ENCODE peak calls at places on chromosomes 4 and X, in seven cellular contexts. J is K562, E is GM12892, Z is GM12878, H is H1, A is HepG2, C is SK-N-SH. P is an unnamed sample.

GRCh38 chr4:174815282-174815681 is 13.8 kb downstream of the GLRA3 start:
- DNase-seq in C (no peak), H (no peak), A (no peak), Z (no peak), E (no peak), J (no peak), P (no peak)

GRCh38 chr4:11624370-11624769 is 195.7 kb upstream of the HS3ST1 start:
- DNase-seq in J (no peak), H (no peak), Z (no peak), C (no peak), E (no peak), A (no peak), P (no peak)

GRCh38 chr4:4519296-4519898 is 22.5 kb downstream of the STX18 start:
- DNase-seq in Z (no peak), H (no peak), J (peak), E (no peak), A (no peak), C (peak), P (no peak)

GRCh38 chrX:80812176-80812575 is 2.5 kb upstream of the BRWD3 start:
- DNase-seq in J (no peak), E (no peak), C (peak), H (no peak), Z (no peak), A (peak), P (no peak)

GRCh38 chrX:12946406-12946805 is 28.5 kb upstream of the TMSB4X start:
- DNase-seq in E (no peak), J (no peak), Z (no peak), H (no peak), A (no peak), C (no peak), P (no peak)

GRCh38 chr4:67700119-67700873 is 659 bp downstream of the UBA6 start:
- DNase-seq in Z (no peak), A (no peak), H (no peak), C (peak), J (peak), E (peak), P (peak)

GRCh38 chrX:20989361-20989760 is 384.9 kb upstream of the CNKSR2 start:
- DNase-seq in E (no peak), J (no peak), Z (no peak), C (no peak), H (no peak), A (no peak), P (no peak)

GRCh38 chr4:114890773-114891172 is 222.6 kb downstream of the NDST4 start:
- DNase-seq in C (no peak), A (no peak), E (no peak), J (no peak), H (no peak), Z (no peak), P (no peak)

GRCh38 chrX:22666441-22666840 is 333.3 kb upstream of the DDX53 start:
- DNase-seq in A (peak), H (peak), C (peak), J (peak), E (no peak), Z (no peak), P (no peak)

GRCh38 chr4:57023104-57023503 is 44.4 kb downstream of the POLR2B start:
- DNase-seq in Z (no peak), H (no peak), C (no peak), A (no peak), J (no peak), E (no peak), P (no peak)

GRCh38 chrX:53048169-53049126 is at the start of gene GPR173:
- DNase-seq in J (no peak), Z (no peak), A (no peak), C (peak), H (peak), E (no peak), P (no peak)

GRCh38 chr4:32775049-32775448 is 2054.9 kb downstream of the PCDH7 start:
- DNase-seq in H (no peak), A (peak), Z (no peak), E (no peak), J (no peak), C (peak), P (no peak)

GRCh38 chrX:153928846-153929245 is 2.8 kb upstream of the ARHGAP4 start:
- DNase-seq in A (no peak), E (no peak), Z (no peak), J (no peak), H (no peak), C (no peak), P (no peak)
- TF ChIP-seq TAF1 in A (no peak), E (no peak), Z (no peak), J (no peak), H (no peak), C (no peak), P (no peak)

GRCh38 chr4:41134581-41134980 is 79.8 kb downstream of the APBB2 start:
- DNase-seq in J (no peak), Z (no peak), E (no peak), C (no peak), A (no peak), H (no peak), P (no peak)

GRCh38 chr4:41136456-41136855 is 77.9 kb downstream of the APBB2 start:
- DNase-seq in Z (no peak), H (no peak), J (no peak), E (no peak), A (no peak), C (no peak), P (no peak)

GRCh38 chr4:41133619-41134018 is 80.7 kb downstream of the APBB2 start:
- DNase-seq in J (no peak), Z (no peak), A (no peak), E (no peak), H (no peak), C (no peak), P (no peak)

GRCh38 chr4:41137879-41138278 is 76.5 kb downstream of the APBB2 start:
- DNase-seq in E (no peak), C (no peak), A (no peak), J (no peak), H (no peak), Z (no peak), P (no peak)

DNA sequence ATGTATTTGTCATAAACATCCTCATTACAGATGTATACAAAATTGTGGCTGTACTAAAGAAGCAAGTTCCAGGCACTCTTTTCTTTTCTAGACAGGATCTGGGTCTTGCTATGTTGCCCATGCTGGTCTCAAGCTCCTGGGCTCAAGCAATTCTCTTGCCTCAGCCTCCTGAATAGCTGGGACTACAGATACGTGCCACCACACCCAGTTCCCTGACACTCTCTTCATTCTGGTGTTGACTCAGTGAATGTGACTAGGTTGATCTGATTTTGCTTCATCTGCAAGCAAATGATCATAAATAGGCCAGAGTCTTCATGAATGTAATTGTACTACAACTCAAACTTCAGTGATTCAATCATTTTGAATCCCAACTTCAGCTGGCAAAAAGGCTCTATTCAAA is 78.6 kb downstream of the APBB2 start:
- DNase-seq in E (no peak), Z (no peak), J (no peak), C (no peak), A (no peak), H (no peak), P (no peak)
- TF ChIP-seq TAF1 in E (no peak), Z (no peak), J (no peak), C (no peak), A (no peak), H (no peak), P (no peak)

GRCh38 chr4:86606809-86607208 is 12.7 kb downstream of the PTPN13 start:
- DNase-seq in J (no peak), C (no peak), Z (no peak), E (no peak), H (no peak), A (no peak), P (no peak)

GRCh38 chr4:86613734-86614133 is 19.6 kb downstream of the PTPN13 start:
- DNase-seq in Z (no peak), E (no peak), A (no peak), C (no peak), J (no peak), H (no peak), P (no peak)

GRCh38 chr4:86603486-86603885 is 9.4 kb downstream of the PTPN13 start:
- DNase-seq in J (no peak), C (no peak), E (no peak), Z (no peak), H (no peak), A (no peak), P (no peak)

GRCh38 chr4:86608757-86609375 is 14.8 kb downstream of the PTPN13 start:
- DNase-seq in Z (no peak), J (no peak), A (no peak), C (no peak), E (no peak), H (no peak), P (no peak)
- TF ChIP-seq TAF1 in Z (no peak), J (no peak), A (no peak), C (no peak), E (no peak), H (no peak), P (no peak)

GRCh38 chr4:23504094-23504493 is 385.8 kb downstream of the PPARGC1A start:
- DNase-seq in A (no peak), H (no peak), C (no peak), Z (no peak), J (no peak), E (no peak), P (no peak)
- TF ChIP-seq TAF1 in A (no peak), H (no peak), C (no peak), Z (no peak), J (no peak), E (no peak), P (no peak)

GRCh38 chr4:16583764-16584163 is 314.7 kb downstream of the LDB2 start:
- DNase-seq in H (no peak), J (no peak), Z (no peak), E (no peak), C (no peak), A (no peak), P (no peak)
- TF ChIP-seq TAF1 in H (no peak), J (no peak), Z (no peak), E (no peak), C (no peak), A (no peak), P (no peak)

GRCh38 chr4:5893591-5893990 is 705 bp upstream of the CRMP1 start:
- DNase-seq in E (no peak), H (no peak), J (no peak), A (no peak), C (no peak), Z (no peak), P (no peak)
- TF ChIP-seq TAF1 in E (no peak), H (no peak), J (no peak), A (no peak), C (no peak), Z (no peak), P (no peak)

DNA sequence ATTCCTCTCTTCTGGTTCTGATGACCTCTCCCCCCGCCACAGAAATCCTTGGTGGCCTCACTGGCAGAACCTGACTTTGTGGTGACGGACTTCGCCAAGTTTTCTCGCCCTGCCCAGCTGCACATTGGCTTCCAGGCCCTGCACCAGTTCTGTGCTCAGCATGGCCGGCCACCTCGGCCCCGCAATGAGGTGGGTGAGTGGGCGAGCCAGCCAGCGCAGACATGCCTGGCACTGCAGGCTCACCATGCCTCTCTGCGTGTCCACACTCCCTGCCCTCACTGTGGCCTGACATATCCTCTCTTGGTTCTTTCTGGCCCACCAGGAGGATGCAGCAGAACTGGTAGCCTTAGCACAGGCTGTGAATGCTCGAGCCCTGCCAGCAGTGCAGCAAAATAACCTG is 8.7 kb downstream of the UBA1 start:
- DNase-seq in E (no peak), Z (no peak), A (no peak), C (no peak), H (no peak), J (no peak), P (no peak)
- TF ChIP-seq TAF1 in E (no peak), Z (no peak), A (no peak), C (no peak), H (no peak), J (no peak), P (no peak)

DNA sequence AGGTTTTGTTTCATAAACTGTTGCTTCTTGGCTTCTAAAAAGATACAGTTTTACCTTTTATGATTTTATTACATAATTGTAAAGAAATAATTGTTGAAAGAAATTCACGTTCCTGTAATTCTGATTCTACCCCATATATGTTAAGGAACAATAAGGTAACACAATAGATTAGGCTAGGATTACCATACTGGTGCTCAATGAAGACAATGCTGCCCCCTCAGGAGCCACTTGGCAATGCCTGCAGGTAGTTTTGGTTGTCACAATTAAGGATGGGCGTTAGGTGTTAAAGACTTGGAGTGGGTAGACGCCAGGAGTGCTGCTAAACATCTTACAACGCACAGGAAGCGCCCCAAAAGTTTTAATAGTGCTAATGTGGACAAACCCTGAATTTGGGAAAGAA is 133.2 kb downstream of the NLGN4X start:
- DNase-seq in A (no peak), H (peak), C (peak), E (no peak), Z (no peak), J (no peak), P (no peak)
- TF ChIP-seq TAF1 in A (no peak), H (no peak), C (no peak), E (no peak), Z (no peak), J (no peak), P (no peak)

GRCh38 chrX:34879361-34879760 is 63.2 kb upstream of the FAM47B start:
- DNase-seq in H (no peak), J (no peak), E (no peak), A (no peak), C (no peak), Z (no peak), P (no peak)

GRCh38 chrX:34879876-34880275 is 62.7 kb upstream of the FAM47B start:
- DNase-seq in J (no peak), E (no peak), C (no peak), A (no peak), Z (no peak), H (no peak), P (no peak)

GRCh38 chrX:34881671-34882070 is 60.9 kb upstream of the FAM47B start:
- DNase-seq in E (no peak), J (no peak), Z (no peak), H (no peak), A (no peak), C (no peak), P (no peak)

GRCh38 chrX:34877451-34877850 is 65.1 kb upstream of the FAM47B start:
- DNase-seq in J (no peak), C (no peak), E (no peak), H (no peak), A (no peak), Z (no peak), P (no peak)

DNA sequence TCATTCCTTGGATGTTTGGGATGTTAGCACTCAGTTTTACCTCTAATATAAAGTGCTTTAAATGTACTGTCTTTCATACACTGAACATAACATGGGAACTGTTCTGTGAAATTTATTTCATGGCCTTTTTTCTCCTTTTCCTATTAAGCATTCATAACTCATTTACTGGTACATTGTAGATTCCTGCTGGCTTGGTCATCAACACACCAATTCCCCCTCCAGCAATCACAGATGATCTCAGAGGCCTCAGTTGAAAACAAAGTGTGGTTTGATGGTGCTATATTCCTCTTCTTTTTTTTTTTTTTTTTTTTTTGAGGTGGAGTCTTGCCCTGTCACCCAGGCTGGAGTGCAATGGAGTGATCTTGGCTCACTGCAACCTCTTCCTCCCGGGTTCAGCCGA is 61.9 kb upstream of the FAM47B start:
- DNase-seq in Z (no peak), E (no peak), C (no peak), J (no peak), H (no peak), A (no peak), P (no peak)
- TF ChIP-seq TAF1 in Z (no peak), E (no peak), C (no peak), J (no peak), H (no peak), A (no peak), P (no peak)

GRCh38 chrX:103586314-103586646 is 965 bp downstream of the TCEAL4 start:
- DNase-seq in Z (no peak), A (no peak), E (no peak), H (no peak), J (no peak), C (peak), P (no peak)
- TF ChIP-seq TAF1 in Z (no peak), A (no peak), E (no peak), H (no peak), J (no peak), C (no peak), P (no peak)